ENCODE peak calls at places on chromosomes 7 and 10, in six cellular contexts. K is Panc1, Y is SJSA1, E is fibroblast of lung, L is MM.1S, V is left lung. N is an unnamed sample.
A peak's percentile ranks its signal among the peaks of the same experiment; 100 is the strongest.

GRCh38 chr7:52911795-52912194 is 123.6 kb upstream of the POM121L12 start:
- DNase-seq in K (no peak), Y (no peak), E (no peak), L (no peak), V (no peak), N (no peak)

GRCh38 chr7:151099486-151100211 is 13.4 kb downstream of the AGAP3 start:
- DNase-seq in K (no peak), Y (no peak), E (no peak), L (no peak), V (no peak), N (no peak)

GRCh38 chr7:117325836-117326235 is 3.0 kb upstream of the WNT2 start:
- DNase-seq in K (no peak), Y (no peak), E (peak; percentile 78), L (no peak), V (no peak), N (no peak)

GRCh38 chr10:16893664-16894063 is 76.4 kb upstream of the RSU1 start:
- DNase-seq in K (peak; percentile 56), Y (no peak), E (no peak), L (no peak), V (no peak), N (no peak)

GRCh38 chr10:76459016-76459415 is 1027.6 kb downstream of the LRMDA start:
- DNase-seq in K (no peak), Y (no peak), E (peak; percentile 20), L (no peak), V (no peak), N (no peak)

GRCh38 chr7:17007841-17008240 is 126.1 kb upstream of the AGR3 start:
- DNase-seq in K (no peak), Y (no peak), E (peak; percentile 59), L (no peak), V (no peak), N (no peak)

GRCh38 chr7:146878901-146879300 is 762.3 kb downstream of the CNTNAP2 start:
- DNase-seq in K (no peak), Y (no peak), E (no peak), L (no peak), V (no peak), N (no peak)

GRCh38 chr10:72310241-72310633 is 36.5 kb downstream of the DDIT4 start:
- DNase-seq in K (no peak), Y (no peak), E (peak; percentile 42), L (no peak), V (no peak), N (no peak)

GRCh38 chr10:56370217-56371113 is 9.4 kb upstream of the ZWINT start:
- DNase-seq in K (no peak), Y (no peak), E (no peak), L (no peak), V (no peak), N (no peak)

GRCh38 chr10:132878730-132879407 is 63.5 kb downstream of the CFAP46 start:
- DNase-seq in K (no peak), Y (no peak), E (no peak), L (no peak), V (peak; percentile 18), N (no peak)

GRCh38 chr10:129725482-129725881 is 238.6 kb downstream of the EBF3 start:
- DNase-seq in K (no peak), Y (no peak), E (no peak), L (no peak), V (no peak), N (peak; percentile 51)

GRCh38 chr10:17375936-17376584 is 78.3 kb downstream of the ST8SIA6 start:
- DNase-seq in K (no peak), Y (no peak), E (no peak), L (no peak), V (no peak), N (no peak)

GRCh38 chr10:92569071-92569470 is 4.8 kb downstream of the IDE start:
- DNase-seq in K (no peak), Y (no peak), E (peak; percentile 6), L (no peak), V (no peak), N (no peak)

DNA sequence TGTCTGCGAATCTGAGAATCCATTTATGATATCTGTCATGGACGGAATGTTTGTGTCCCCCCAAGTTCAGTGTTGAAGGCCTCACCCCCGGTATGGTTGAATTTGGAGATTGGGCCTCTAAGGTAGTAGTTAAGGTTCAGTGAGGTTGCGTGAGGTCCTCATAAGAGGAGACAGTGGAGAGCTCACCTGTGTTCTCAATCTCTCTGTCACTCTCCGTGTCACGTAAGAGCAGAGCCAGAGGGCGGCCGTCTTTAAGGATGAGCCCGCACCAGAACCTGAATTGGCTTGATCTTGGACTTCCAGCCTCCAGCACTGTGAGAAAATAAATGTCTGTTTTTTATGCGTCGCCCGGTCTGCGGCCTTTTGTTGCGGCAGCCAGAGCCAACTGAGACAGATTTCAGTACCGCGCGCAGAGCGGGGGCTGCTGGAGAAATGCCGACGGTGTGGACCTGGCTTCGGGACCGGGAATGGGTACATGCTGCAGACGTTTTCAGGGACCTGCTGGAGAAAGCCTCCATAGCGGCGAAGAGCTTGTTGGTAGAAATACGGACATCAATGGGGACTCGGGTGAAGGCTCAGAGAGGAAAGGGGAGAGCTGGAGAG is 40.2 kb downstream of the WDR37 start:
- DNase-seq in K (no peak), Y (no peak), E (no peak), L (no peak), V (no peak), N (no peak)
- H3K36me3 ChIP-seq in K (no peaks in the 10 kb centered on the region), Y (peaks cover 59% of the 10 kb centered on the region), E (peaks cover 14% of the 10 kb centered on the region), L (peaks cover 7% of the 10 kb centered on the region), V (no peaks in the 10 kb centered on the region), N (peaks cover 41% of the 10 kb centered on the region)

GRCh38 chr10:48683893-48684292 is 780 bp upstream of the WDFY4 start:
- DNase-seq in K (no peak), Y (no peak), E (no peak), L (no peak), V (no peak), N (no peak)
- H3K4me1 ChIP-seq in K (no peaks in the 10 kb centered on the region), Y (no peaks in the 10 kb centered on the region), E (no peaks in the 10 kb centered on the region), L (no peaks in the 10 kb centered on the region), V (no peaks in the 10 kb centered on the region), N (no peaks in the 10 kb centered on the region)

GRCh38 chr7:95592570-95592969 is 3.7 kb downstream of the PDK4 start:
- DNase-seq in K (no peak), Y (no peak), E (no peak), L (no peak), V (no peak), N (no peak)

GRCh38 chr7:95589031-95589430 is 7.3 kb downstream of the PDK4 start:
- DNase-seq in K (no peak), Y (no peak), E (no peak), L (no peak), V (no peak), N (no peak)

GRCh38 chr7:95586951-95587301 is 9.4 kb downstream of the PDK4 start:
- DNase-seq in K (no peak), Y (no peak), E (no peak), L (no peak), V (no peak), N (no peak)

GRCh38 chr7:95590387-95591248 is 5.7 kb downstream of the PDK4 start:
- DNase-seq in K (no peak), Y (no peak), E (no peak), L (no peak), V (no peak), N (no peak)

DNA sequence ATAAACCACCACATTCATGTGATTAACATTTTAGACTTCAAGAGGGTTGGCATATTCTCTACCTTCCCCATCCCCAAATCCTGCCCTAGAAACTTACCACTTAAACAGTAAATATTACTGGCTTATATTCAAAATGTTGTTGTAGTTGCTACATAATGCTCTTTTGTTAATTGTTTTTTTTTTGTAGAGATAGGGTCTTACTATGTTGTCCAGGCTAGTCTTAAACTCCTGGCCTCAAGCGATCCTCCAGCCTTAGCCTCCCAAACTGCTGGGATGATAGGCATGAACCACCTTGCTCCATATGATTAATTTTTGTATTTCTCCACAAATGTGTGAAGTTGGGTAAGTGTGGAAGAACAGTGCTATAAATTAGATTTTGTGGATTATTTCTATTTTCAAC is 6.5 kb downstream of the PDK4 start:
- DNase-seq in K (no peak), Y (no peak), E (no peak), L (no peak), V (no peak), N (no peak)
- H3K36me3 ChIP-seq in K (no peaks in the 10 kb centered on the region), Y (no peaks in the 10 kb centered on the region), E (no peaks in the 10 kb centered on the region), L (no peaks in the 10 kb centered on the region), V (no peaks in the 10 kb centered on the region), N (peaks cover 100% of the 10 kb centered on the region)

GRCh38 chr10:4685904-4686643 is 139.9 kb upstream of the AKR1E2 start:
- DNase-seq in K (no peak), Y (no peak), E (no peak), L (no peak), V (no peak), N (no peak)
- H3K4me1 ChIP-seq in K (peaks cover 15% of the 10 kb centered on the region), Y (peaks cover 38% of the 10 kb centered on the region), E (no peaks in the 10 kb centered on the region), L (peaks cover 16% of the 10 kb centered on the region), V (no peaks in the 10 kb centered on the region), N (no peaks in the 10 kb centered on the region)

DNA sequence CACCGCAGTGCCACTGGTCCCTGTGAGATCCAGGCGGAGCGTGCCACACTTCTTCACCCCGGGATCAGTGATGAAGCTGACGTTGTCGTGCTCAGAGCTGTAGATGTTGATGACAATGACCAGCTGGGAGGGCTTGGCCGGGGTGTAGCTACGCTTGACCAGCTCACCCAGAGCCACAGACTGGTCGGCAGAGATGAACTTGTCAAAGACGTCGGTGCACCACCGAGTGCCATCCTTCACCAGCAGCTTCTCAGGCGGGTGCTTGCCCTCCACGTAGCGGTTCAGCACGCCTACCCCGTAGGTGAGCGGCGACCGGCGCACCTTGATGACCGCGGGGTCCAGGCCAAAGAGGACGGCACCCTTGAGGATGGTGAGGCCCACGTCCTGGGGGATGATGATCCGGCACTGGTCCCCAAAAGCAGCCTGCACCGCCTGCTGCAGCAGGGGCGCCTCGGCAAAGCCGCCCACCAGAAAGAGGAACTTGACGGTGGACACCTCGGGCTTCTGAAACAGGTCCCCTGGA is 54.2 kb downstream of the PNLIPRP2 start:
- DNase-seq in K (no peak), Y (no peak), E (no peak), L (no peak), V (no peak), N (no peak)
- H3K36me3 ChIP-seq in K (no peaks in the 10 kb centered on the region), Y (no peaks in the 10 kb centered on the region), E (peaks cover 6% of the 10 kb centered on the region), L (no peaks in the 10 kb centered on the region), V (no peaks in the 10 kb centered on the region), N (peaks cover 9% of the 10 kb centered on the region)